ENCODE peak calls at places on chromosomes 13 and 19, in four cellular contexts. I is breast epithelium, W is fibroblast of lung, K is lung. J is an unnamed sample. For H3K4me1 and H3K36me3, the result is how much of the 10 kb centered on the place peaks cover.

GRCh38 chr13:107847406-107847805 is 367.9 kb downstream of the LIG4 start:
- DNase-seq in I (no peak), W (no peak), K (no peak), J (no peak)

GRCh38 chr19:9721861-9722260 is 46.7 kb downstream of the ZNF846 start:
- DNase-seq in I (no peak), W (no peak), K (no peak), J (no peak)

GRCh38 chr19:49799798-49800376 is 13.2 kb downstream of the FUZ start:
- DNase-seq in I (no peak), W (no peak), K (no peak), J (peak)

GRCh38 chr19:54959840-54960239 is 6.3 kb upstream of the NLRP2 start:
- DNase-seq in I (no peak), W (no peak), K (no peak), J (no peak)

GRCh38 chr13:48806522-48806921 is 152.8 kb downstream of the CYSLTR2 start:
- DNase-seq in I (no peak), W (peak), K (no peak), J (no peak)

GRCh38 chr19:47485210-47485609 is 1.2 kb upstream of the KPTN start:
- DNase-seq in I (no peak), W (no peak), K (no peak), J (no peak)

GRCh38 chr13:19984430-19985218 is 26.1 kb downstream of the ZMYM2 start:
- DNase-seq in I (no peak), W (peak), K (no peak), J (no peak)

GRCh38 chr13:90355162-90355751 is 992.2 kb upstream of the MIR17HG start:
- DNase-seq in I (no peak), W (no peak), K (no peak), J (no peak)

GRCh38 chr13:99749627-99750026 is 221.9 kb downstream of the ZIC5 start:
- DNase-seq in I (no peak), W (no peak), K (no peak), J (no peak)

GRCh38 chr13:48110930-48111721 is 16.2 kb upstream of the MED4 start:
- DNase-seq in I (peak), W (peak), K (no peak), J (no peak)

GRCh38 chr13:110624766-110625756 is 9.7 kb downstream of the NAXD start:
- DNase-seq in I (no peak), W (no peak), K (no peak), J (no peak)

GRCh38 chr19:16946951-16947940 is 58.4 kb downstream of the F2RL3 start:
- DNase-seq in I (no peak), W (no peak), K (no peak), J (no peak)

GRCh38 chr13:101626925-101627555 is 174.6 kb downstream of the ITGBL1 start:
- DNase-seq in I (no peak), W (no peak), K (no peak), J (no peak)

GRCh38 chr13:109126973-109127615 is 497.7 kb downstream of the MYO16 start:
- DNase-seq in I (no peak), W (peak), K (no peak), J (no peak)

GRCh38 chr13:30454991-30455390 is 10.7 kb downstream of the HMGB1 start:
- DNase-seq in I (no peak), W (no peak), K (no peak), J (no peak)
- H3K4me1 ChIP-seq in I (under half), W (under half), K (under half), J (under half)

GRCh38 chr13:44163108-44163507 is 210.5 kb upstream of the SERP2 start:
- DNase-seq in I (no peak), W (no peak), K (peak), J (no peak)

GRCh38 chr13:44158741-44159632 is 214.6 kb upstream of the SERP2 start:
- DNase-seq in I (no peak), W (peak), K (peak), J (no peak)

GRCh38 chr13:44158055-44158655 is 215.5 kb upstream of the SERP2 start:
- DNase-seq in I (no peak), W (no peak), K (no peak), J (no peak)

GRCh38 chr13:44159633-44160279 is 213.9 kb upstream of the SERP2 start:
- DNase-seq in I (peak), W (peak), K (peak), J (no peak)

DNA sequence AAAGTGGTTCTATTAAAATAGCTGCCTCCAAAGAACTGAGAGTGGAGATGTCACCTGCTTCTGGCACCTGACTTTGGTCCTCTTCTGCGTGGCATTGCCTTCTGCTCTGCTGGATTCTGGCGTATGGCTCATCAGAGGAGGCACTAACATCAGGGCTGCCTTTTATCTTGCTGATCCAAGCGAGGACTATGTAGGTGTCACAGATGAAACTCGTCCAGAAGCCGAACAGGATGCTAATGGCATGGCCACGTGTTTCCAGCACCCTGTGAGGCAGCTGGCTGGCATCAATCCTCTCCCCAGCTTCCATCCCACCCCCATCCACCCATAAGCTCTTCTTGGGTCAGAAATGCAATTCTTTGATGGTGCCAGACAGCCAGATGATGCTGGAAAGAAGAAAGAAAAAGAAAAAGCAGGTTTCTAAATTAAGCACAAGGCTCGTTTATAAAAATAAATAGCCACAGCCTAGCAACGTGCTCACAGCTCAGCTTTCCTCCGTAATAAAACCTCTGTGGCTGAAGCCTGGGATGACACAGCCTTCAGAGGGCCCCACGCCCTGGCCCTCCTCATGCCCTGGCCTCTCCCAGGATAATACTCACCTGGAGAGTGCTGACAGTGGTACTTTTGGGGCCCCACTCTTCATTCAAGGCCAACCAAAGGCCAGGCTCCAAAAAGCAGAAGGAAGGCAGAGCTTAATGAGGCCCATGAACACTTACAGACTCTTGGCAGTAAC is 212.9 kb upstream of the SERP2 start:
- DNase-seq in I (no peak), W (no peak), K (peak), J (no peak)
- H3K4me3 ChIP-seq in I (no peak), W (no peak), K (no peak), J (no peak)

GRCh38 chr19:5703819-5704818 is 14.0 kb downstream of the RPL36 start:
- DNase-seq in I (no peak), W (no peak), K (no peak), J (no peak)
- H3K36me3 ChIP-seq in I (under half), W (under half), K (half or more), J (half or more)

GRCh38 chr13:105991131-105991530 is 544.3 kb downstream of the EFNB2 start:
- DNase-seq in I (no peak), W (no peak), K (no peak), J (no peak)
- H3K4me1 ChIP-seq in I (under half), W (under half), K (under half), J (under half)

GRCh38 chr19:41521860-41522555 is 54.0 kb upstream of the CEACAM21 start:
- DNase-seq in I (no peak), W (no peak), K (no peak), J (no peak)
- H3K4me3 ChIP-seq in I (peak), W (no peak), K (no peak), J (no peak)